ENCODE peak calls at places on chromosomes 13 and 19, in seven cellular contexts. U, B, G, N, Y, P and X are unnamed samples.

GRCh38 chr13:113584870-113585671 is 518 bp downstream of the TFDP1 start:
- DNase-seq in P (no peak), N (no peak), Y (no peak), U (peak; percentile 40), G (no peak), B (peak; percentile 11), X (peak; percentile 49)

GRCh38 chr13:49098771-49099512 is 121.2 kb upstream of the MLNR start:
- DNase-seq in Y (peak; percentile 40), P (peak; percentile 47), G (no peak), U (no peak), B (no peak), N (no peak), X (no peak)

GRCh38 chr19:34300380-34300779 is 46.0 kb downstream of the GARRE1 start:
- DNase-seq in P (no peak), U (no peak), B (no peak), N (no peak), Y (no peak), G (no peak), X (no peak)

GRCh38 chr19:34319785-34320184 is 45.2 kb upstream of the GPI start:
- DNase-seq in Y (peak; percentile 53), B (no peak), G (no peak), U (no peak), N (no peak), P (no peak), X (no peak)

GRCh38 chr13:84137292-84137691 is 255.0 kb upstream of the SLITRK1 start:
- DNase-seq in G (no peak), Y (no peak), N (no peak), U (no peak), P (no peak), B (no peak), X (no peak)

GRCh38 chr13:79405501-79405830 is 589 bp downstream of the RBM26 start:
- DNase-seq in Y (no peak), U (no peak), P (peak; percentile 24), B (no peak), G (no peak), N (no peak), X (no peak)

GRCh38 chr19:33641956-33642498 is 20.3 kb downstream of the CHST8 start:
- DNase-seq in Y (no peak), U (no peak), G (no peak), N (no peak), P (no peak), B (no peak), X (no peak)

GRCh38 chr13:104385409-104385808 is 1319.2 kb upstream of the SLC10A2 start:
- DNase-seq in N (no peak), B (peak; percentile 76), U (no peak), P (peak; percentile 67), Y (peak; percentile 80), G (peak; percentile 10), X (no peak)

GRCh38 chr13:113802090-113802531 is 43.1 kb downstream of the TMEM255B start:
- DNase-seq in G (peak; percentile 25), Y (peak; percentile 29), U (no peak), B (no peak), P (peak; percentile 73), N (peak; percentile 39), X (no peak)

GRCh38 chr19:32407004-32407992 is 1.7 kb downstream of the DPY19L3 start:
- DNase-seq in G (no peak), B (peak; percentile 3), U (no peak), Y (peak; percentile 78), P (peak; percentile 88), N (peak; percentile 3), X (no peak)

GRCh38 chr13:53068841-53069520 is 40.4 kb downstream of the OLFM4 start:
- DNase-seq in Y (no peak), G (no peak), U (no peak), B (no peak), P (no peak), N (no peak), X (no peak)

GRCh38 chr19:52188822-52189744 is 769 bp upstream of the PPP2R1A start:
- DNase-seq in U (no peak), G (no peak), B (no peak), P (no peak), N (no peak), Y (peak; percentile 61), X (peak; percentile 95)

GRCh38 chr19:51784922-51785690 is 9.9 kb upstream of the FPR3 start:
- DNase-seq in U (no peak), B (peak; percentile 85), G (no peak), P (peak; percentile 87), N (peak; percentile 23), Y (peak; percentile 72), X (no peak)

GRCh38 chr13:39656325-39656677 is 839 bp downstream of the COG6 start:
- DNase-seq in Y (peak; percentile 6), N (no peak), B (no peak), U (no peak), P (peak; percentile 11), G (no peak), X (no peak)

GRCh38 chr19:5083547-5083965 is 114.6 kb downstream of the KDM4B start:
- DNase-seq in B (no peak), G (no peak), U (no peak), Y (no peak), N (no peak), P (peak; percentile 53), X (no peak)

GRCh38 chr13:49110122-49110831 is 109.9 kb upstream of the MLNR start:
- DNase-seq in U (peak; percentile 51), P (peak; percentile 94), G (peak; percentile 38), Y (peak; percentile 81), N (peak; percentile 73), B (peak; percentile 69), X (peak; percentile 62)

GRCh38 chr13:68888832-68889231 is 1218.8 kb upstream of the ATXN8OS start:
- DNase-seq in N (no peak), Y (peak; percentile 69), U (no peak), P (no peak), G (no peak), B (peak; percentile 48), X (no peak)

GRCh38 chr19:6023936-6024335 is 46.0 kb upstream of the RANBP3 start:
- DNase-seq in N (no peak), G (no peak), Y (no peak), P (no peak), B (no peak), U (no peak), X (no peak)

GRCh38 chr13:92657565-92657964 is 569.0 kb upstream of the GPC6 start:
- DNase-seq in B (no peak), U (no peak), P (peak; percentile 66), N (no peak), Y (no peak), G (no peak), X (no peak)

GRCh38 chr19:6034512-6034911 is 56.6 kb upstream of the RANBP3 start:
- DNase-seq in U (no peak), Y (no peak), N (no peak), P (no peak), G (no peak), B (no peak), X (peak; percentile 16)

GRCh38 chr19:12788682-12789097 is 2.6 kb upstream of the JUNB start:
- DNase-seq in P (peak; percentile 77), B (peak; percentile 63), N (no peak), Y (peak; percentile 67), U (peak; percentile 67), G (no peak), X (peak; percentile 67)

GRCh38 chr13:109717686-109718085 is 68.7 kb downstream of the IRS2 start:
- DNase-seq in U (no peak), Y (no peak), P (no peak), N (no peak), G (no peak), B (no peak), X (no peak)

GRCh38 chr19:28486934-28487333 is 726.0 kb downstream of the UQCRFS1 start:
- DNase-seq in Y (no peak), G (no peak), B (no peak), U (no peak), N (no peak), P (no peak), X (no peak)

GRCh38 chr19:28488006-28488405 is 724.9 kb downstream of the UQCRFS1 start:
- DNase-seq in P (no peak), U (no peak), N (no peak), B (no peak), G (no peak), Y (no peak), X (no peak)

GRCh38 chr19:28492616-28493015 is 720.3 kb downstream of the UQCRFS1 start:
- DNase-seq in G (no peak), P (no peak), B (no peak), N (no peak), U (no peak), Y (no peak), X (no peak)

GRCh38 chr19:28492201-28492600 is 720.8 kb downstream of the UQCRFS1 start:
- DNase-seq in G (no peak), Y (no peak), U (no peak), B (no peak), P (no peak), N (no peak), X (no peak)

GRCh38 chr19:28489126-28489660 is 723.8 kb downstream of the UQCRFS1 start:
- DNase-seq in B (no peak), Y (no peak), U (no peak), P (no peak), G (no peak), N (no peak), X (no peak)
- TF ChIP-seq CTCF in B (no peak), Y (no peak), U (no peak), P (no peak), G (no peak), N (no peak), X (no peak)

GRCh38 chr13:74987124-74987690 is 494.8 kb downstream of the TBC1D4 start:
- DNase-seq in B (peak; percentile 21), N (no peak), P (no peak), U (no peak), G (no peak), Y (peak; percentile 47), X (no peak)
- TF ChIP-seq CTCF in B (no peak), N (no peak), P (no peak), U (no peak), G (no peak), Y (no peak), X (no peak)

DNA sequence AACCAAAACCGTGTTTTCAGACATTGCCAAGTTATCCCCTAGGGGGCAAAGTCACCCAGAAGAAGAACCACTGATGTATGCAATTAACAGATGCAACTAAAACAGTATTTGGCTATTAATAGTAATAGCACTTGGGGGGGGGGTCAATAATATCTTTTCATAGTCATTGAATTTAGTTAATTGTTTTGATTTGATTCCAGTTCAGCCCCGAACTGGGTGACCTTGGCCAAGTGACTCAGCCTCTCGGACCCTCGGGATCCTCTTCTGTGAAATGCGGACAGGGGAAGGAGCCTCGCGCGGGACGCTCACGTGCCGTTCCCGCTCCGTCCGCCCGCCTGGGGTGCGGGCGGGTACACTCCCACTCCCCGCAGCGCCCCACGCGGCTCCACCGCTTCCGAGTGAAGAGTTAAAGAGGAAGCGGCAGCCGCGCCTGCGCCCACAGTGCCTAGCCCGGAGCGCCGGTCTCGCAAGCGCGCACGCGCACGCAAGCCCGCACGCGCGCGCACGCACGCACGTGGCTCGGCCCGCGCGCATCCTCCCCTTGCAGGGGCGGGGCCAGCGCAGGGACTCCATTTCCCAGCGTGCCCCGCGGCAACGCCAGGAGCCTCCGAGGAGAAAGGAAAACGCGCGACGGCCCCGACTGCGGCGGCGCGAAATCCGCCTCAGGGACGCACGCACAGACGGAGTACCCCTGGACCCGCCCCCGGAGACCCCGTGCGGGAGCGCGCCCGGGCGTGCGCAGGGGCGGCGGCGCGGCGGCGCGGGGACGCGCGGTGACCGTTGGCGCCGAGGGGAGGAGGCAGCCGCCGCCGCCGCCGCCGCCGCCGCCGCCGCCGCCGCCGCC is at the start of gene DAZAP1:
- DNase-seq in G (peak; percentile 85), B (peak; percentile 98), P (peak; percentile 99), U (peak; percentile 100), Y (peak; percentile 98), N (peak; percentile 96), X (peak; percentile 100)
- TF ChIP-seq CTCF in G (peak; percentile 64), B (peak; percentile 61), P (peak; percentile 45), U (no peak), Y (peak; percentile 60), N (peak; percentile 29), X (peak; percentile 53)

GRCh38 chr19:1244693-1245451 is 3.3 kb downstream of the ATP5F1D start:
- DNase-seq in U (no peak), Y (no peak), G (no peak), P (no peak), B (no peak), N (no peak), X (no peak)
- TF ChIP-seq CTCF in U (no peak), Y (no peak), G (no peak), P (no peak), B (no peak), N (no peak), X (peak; percentile 10)